ENCODE peak calls at places on chromosomes 12 and 14, in four cellular contexts. F, V, Y and M are unnamed samples.

GRCh38 chr14:103204852-103205540 is 81.7 kb downstream of the TNFAIP2 start:
- DNase-seq in F (no peak), V (no peak), Y (no peak), M (no peak)

GRCh38 chr12:99959549-99960170 is 25.1 kb downstream of the ANKS1B start:
- DNase-seq in F (no peak), V (peak), Y (no peak), M (no peak)

GRCh38 chr14:87745507-87746118 is 247.4 kb downstream of the GALC start:
- DNase-seq in F (no peak), V (peak), Y (no peak), M (no peak)

GRCh38 chr12:55619352-55620138 is 17.1 kb upstream of the OR10P1 start:
- DNase-seq in F (peak), V (peak), Y (peak), M (no peak)

GRCh38 chr12:89019439-89020120 is 332.7 kb downstream of the DUSP6 start:
- DNase-seq in F (peak), V (peak), Y (peak), M (no peak)

GRCh38 chr14:102930138-102930752 is 7.8 kb downstream of the AMN start:
- DNase-seq in F (no peak), V (peak), Y (peak), M (no peak)

GRCh38 chr12:91901675-91902074 is 244.0 kb downstream of the BTG1 start:
- DNase-seq in F (no peak), V (no peak), Y (no peak), M (no peak)

GRCh38 chr14:92154283-92154942 is 32.6 kb downstream of the CPSF2 start:
- DNase-seq in F (no peak), V (no peak), Y (no peak), M (no peak)

GRCh38 chr14:49972199-49972671 is 79.4 kb downstream of the ARF6 start:
- DNase-seq in F (no peak), V (no peak), Y (peak), M (no peak)

GRCh38 chr12:31222620-31223222 is 103.2 kb downstream of the SINHCAF start:
- DNase-seq in F (no peak), V (no peak), Y (no peak), M (no peak)

GRCh38 chr14:65334765-65335411 is 77.6 kb upstream of the FUT8 start:
- DNase-seq in F (no peak), V (no peak), Y (peak), M (no peak)

GRCh38 chr12:122399592-122400373 is 22.7 kb downstream of the CLIP1 start:
- DNase-seq in F (no peak), V (peak), Y (peak), M (no peak)

GRCh38 chr14:61498303-61498702 is 176.9 kb downstream of the PRKCH start:
- DNase-seq in F (no peak), V (no peak), Y (no peak), M (no peak)

GRCh38 chr14:104171948-104172347 is 33.6 kb downstream of the KIF26A start:
- DNase-seq in F (no peak), V (no peak), Y (no peak), M (no peak)

GRCh38 chr12:50110762-50111416 is 1.1 kb upstream of the COX14 start:
- DNase-seq in F (peak), V (no peak), Y (peak), M (peak)

GRCh38 chr12:31431721-31432120 is 105.8 kb upstream of the SINHCAF start:
- DNase-seq in F (no peak), V (no peak), Y (no peak), M (no peak)

GRCh38 chr14:59328410-59328809 is 136.8 kb downstream of the GPR135 start:
- DNase-seq in F (no peak), V (no peak), Y (no peak), M (no peak)

GRCh38 chr12:122308811-122309210 is 42.5 kb upstream of the VPS33A start:
- DNase-seq in F (no peak), V (no peak), Y (no peak), M (no peak)

GRCh38 chr12:89768586-89769482 is 60.2 kb upstream of the ATP2B1 start:
- DNase-seq in F (no peak), V (no peak), Y (peak), M (no peak)

GRCh38 chr12:43336962-43337555 is 214.9 kb downstream of the ADAMTS20 start:
- DNase-seq in F (no peak), V (peak), Y (no peak), M (no peak)

GRCh38 chr14:89340200-89340667 is 76.8 kb downstream of the FOXN3 start:
- DNase-seq in F (no peak), V (no peak), Y (no peak), M (no peak)

GRCh38 chr14:58620011-58620410 is 17.8 kb upstream of the DACT1 start:
- DNase-seq in F (no peak), V (no peak), Y (no peak), M (no peak)

GRCh38 chr14:63039800-63040380 is 5.4 kb downstream of the KCNH5 start:
- DNase-seq in F (no peak), V (peak), Y (no peak), M (no peak)

GRCh38 chr12:104182144-104182543 is 33.4 kb upstream of the TXNRD1 start:
- DNase-seq in F (no peak), V (no peak), Y (peak), M (no peak)

GRCh38 chr12:6548556-6549378 is 7.1 kb downstream of the IFFO1 start:
- DNase-seq in F (no peak), V (no peak), Y (no peak), M (no peak)

DNA sequence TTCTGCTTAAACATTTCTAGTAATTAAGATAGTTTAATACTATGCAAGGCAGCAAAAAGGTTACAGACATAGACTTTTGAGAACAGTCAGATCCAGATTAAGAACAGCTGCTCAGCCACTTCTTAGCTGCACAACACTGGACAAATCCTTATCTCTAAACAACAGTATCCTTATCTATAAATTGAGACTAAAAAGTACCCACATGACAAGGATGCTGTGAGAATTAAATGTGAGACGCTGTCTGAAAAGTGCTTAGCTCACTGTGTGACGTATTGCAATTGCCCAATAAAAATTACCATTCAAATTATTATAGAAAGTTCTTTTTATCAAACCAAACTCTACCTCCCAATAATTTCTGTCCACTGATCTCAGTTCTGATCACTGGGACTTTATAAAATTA is 35.5 kb downstream of the BORCS5 start:
- DNase-seq in F (no peak), V (peak), Y (no peak), M (no peak)
- TF ChIP-seq EP300 in F (no peak), V (peak), Y (no peak), M (no peak)

GRCh38 chr14:68939424-68939892 is 39.6 kb downstream of the ACTN1 start:
- DNase-seq in F (no peak), V (no peak), Y (no peak), M (no peak)

GRCh38 chr14:68936476-68936875 is 42.6 kb downstream of the ACTN1 start:
- DNase-seq in F (no peak), V (no peak), Y (no peak), M (no peak)

GRCh38 chr14:68936980-68937379 is 42.1 kb downstream of the ACTN1 start:
- DNase-seq in F (no peak), V (no peak), Y (no peak), M (no peak)

GRCh38 chr14:68938515-68939423 is 40.3 kb downstream of the ACTN1 start:
- DNase-seq in F (no peak), V (peak), Y (peak), M (no peak)

GRCh38 chr14:68937790-68938514 is 41.1 kb downstream of the ACTN1 start:
- DNase-seq in F (no peak), V (peak), Y (peak), M (peak)
- TF ChIP-seq CTCF in F (no peak), V (peak), Y (peak), M (peak)

GRCh38 chr12:52215587-52216031 is 17.4 kb upstream of the KRT7 start:
- DNase-seq in F (no peak), V (peak), Y (no peak), M (no peak)
- TF ChIP-seq POLR2AphosphoS5 in F (no peak), V (peak), Y (no peak), M (no peak)

DNA sequence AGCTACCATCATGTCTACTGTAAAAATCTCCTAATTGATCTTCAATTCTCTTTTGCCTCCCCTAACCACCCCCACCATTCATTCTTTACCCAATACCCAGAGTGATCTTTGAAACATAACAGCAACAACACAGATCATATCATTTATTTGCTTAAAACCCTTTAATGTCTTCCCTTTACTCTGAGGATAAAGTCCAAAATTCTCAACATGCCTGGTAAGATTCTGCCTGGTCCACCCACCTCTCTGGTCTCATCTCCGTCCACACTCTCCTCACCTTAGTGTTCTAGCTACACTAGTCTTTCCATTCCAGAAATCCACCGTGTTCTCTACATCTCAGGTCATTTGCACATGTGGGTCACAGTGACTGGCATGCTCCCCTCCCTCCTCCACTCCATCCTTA is 27.7 kb downstream of the SLC38A4 start:
- DNase-seq in F (no peak), V (no peak), Y (no peak), M (no peak)
- TF ChIP-seq EP300 in F (no peak), V (no peak), Y (no peak), M (no peak)

GRCh38 chr12:94762259-94762942 is 112.0 kb upstream of the TMCC3 start:
- DNase-seq in F (peak), V (no peak), Y (no peak), M (no peak)
- TF ChIP-seq CTCF in F (no peak), V (no peak), Y (no peak), M (no peak)

DNA sequence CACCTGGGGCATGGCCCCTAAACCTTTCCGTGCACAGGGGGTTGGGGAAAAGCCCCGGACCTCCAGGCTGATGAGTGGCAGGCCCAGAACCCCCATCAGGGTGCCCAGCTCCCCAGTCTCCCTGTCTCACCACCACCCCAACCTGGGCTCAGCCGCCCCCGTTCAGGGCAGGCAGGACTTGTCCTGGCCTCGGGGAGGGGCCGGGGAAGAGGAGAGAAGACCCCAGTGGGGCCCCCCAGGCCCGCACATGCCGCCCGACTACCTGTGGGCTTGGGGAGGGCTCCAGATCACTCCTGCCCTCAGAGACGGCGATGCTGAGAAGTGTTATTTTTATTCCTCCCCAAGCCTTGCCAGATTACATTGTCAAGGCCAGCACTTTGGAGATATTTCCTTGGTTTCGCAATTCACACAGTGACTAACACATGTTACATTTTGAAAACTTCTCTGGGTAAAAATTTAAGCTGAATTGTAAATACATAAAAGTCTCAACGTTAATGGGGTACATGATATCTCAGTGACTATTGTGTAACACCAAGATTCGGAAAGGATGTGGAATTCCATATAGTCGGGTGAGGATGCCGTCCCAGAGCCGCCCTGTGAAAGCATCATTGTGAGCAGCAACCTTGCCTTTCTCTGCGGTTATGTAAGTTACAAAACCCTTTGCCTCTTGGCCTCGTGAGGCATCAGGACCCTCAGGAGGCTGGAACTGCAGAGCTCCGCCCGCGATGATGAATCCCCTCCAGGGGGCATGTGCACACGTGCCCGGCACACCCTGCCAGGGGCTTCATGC is 85.6 kb upstream of the DIO3 start:
- DNase-seq in F (no peak), V (no peak), Y (no peak), M (no peak)
- TF ChIP-seq POLR2AphosphoS5 in F (no peak), V (no peak), Y (no peak), M (no peak)

GRCh38 chr14:100267990-100268389 is 29.0 kb downstream of the YY1 start:
- DNase-seq in F (no peak), V (no peak), Y (no peak), M (no peak)

GRCh38 chr14:100275214-100275613 is 31.0 kb downstream of the SLC25A29 start:
- DNase-seq in F (no peak), V (no peak), Y (no peak), M (no peak)

GRCh38 chr14:100274250-100274649 is 32.0 kb downstream of the SLC25A29 start:
- DNase-seq in F (no peak), V (no peak), Y (no peak), M (no peak)

GRCh38 chr14:100268591-100269207 is 29.8 kb downstream of the YY1 start:
- DNase-seq in F (no peak), V (no peak), Y (no peak), M (no peak)

GRCh38 chr14:100271247-100271939 is 32.4 kb downstream of the YY1 start:
- DNase-seq in F (no peak), V (no peak), Y (peak), M (no peak)
- TF ChIP-seq EP300 in F (no peak), V (no peak), Y (no peak), M (peak)

DNA sequence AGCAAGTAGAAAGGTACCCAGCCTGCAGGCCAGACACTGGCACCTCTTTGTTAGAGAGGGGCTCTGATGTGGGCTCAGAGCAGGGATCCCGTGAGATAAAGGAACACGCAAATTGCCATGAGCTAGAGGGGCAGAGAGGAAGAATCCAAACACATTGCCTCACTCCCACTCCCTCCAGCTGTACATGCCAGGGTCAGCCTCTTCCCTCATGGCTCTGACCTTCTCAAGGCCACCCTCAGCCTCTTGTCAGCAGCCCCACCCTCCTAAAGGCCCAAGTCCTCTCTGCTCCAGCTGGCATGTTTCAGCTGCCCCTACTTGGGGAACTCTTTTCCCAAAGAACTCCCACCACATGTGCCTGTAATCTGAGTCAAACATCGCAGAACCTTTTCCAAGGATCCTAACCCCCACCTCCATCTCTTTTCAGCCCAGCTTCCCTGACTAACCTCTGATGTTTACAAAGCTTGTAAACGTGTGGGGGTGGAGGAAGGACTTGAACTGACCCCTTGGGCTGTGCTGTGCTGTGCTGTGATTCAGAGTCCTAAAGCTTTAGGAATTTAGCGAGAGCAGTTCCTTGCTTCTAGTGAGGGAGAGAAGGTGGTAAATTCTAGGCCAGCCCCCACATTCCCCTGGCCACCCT is 7.4 kb upstream of the CACNB3 start:
- DNase-seq in F (no peak), V (no peak), Y (no peak), M (no peak)
- TF ChIP-seq CTCF in F (no peak), V (no peak), Y (no peak), M (no peak)